ENCODE peak calls at places on chromosomes 5 and 9, in seven cellular contexts. E, L, C, N, U, V and Z are unnamed samples.

GRCh38 chr9:117516676-117517632 is 102.1 kb upstream of the ASTN2 start:
- DNase-seq in E (no peak), L (peak), C (no peak), N (no peak), U (no peak), V (peak), Z (no peak)

GRCh38 chr9:95084254-95084934 is 233.1 kb downstream of the FANCC start:
- DNase-seq in E (no peak), L (no peak), C (peak), N (no peak), U (no peak), V (no peak), Z (no peak)

GRCh38 chr5:150560401-150561191 is 52.7 kb downstream of the NDST1 start:
- DNase-seq in E (peak), L (peak), C (peak), N (peak), U (peak), V (peak), Z (peak)

GRCh38 chr9:111294691-111295451 is 35.2 kb downstream of the OR2K2 start:
- DNase-seq in E (no peak), L (no peak), C (no peak), N (no peak), U (no peak), V (no peak), Z (no peak)

GRCh38 chr9:26210338-26210851 is 532.2 kb upstream of the TUSC1 start:
- DNase-seq in E (no peak), L (no peak), C (no peak), N (no peak), U (peak), V (no peak), Z (peak)

GRCh38 chr9:137064027-137064879 is 6.1 kb downstream of the SAPCD2 start:
- DNase-seq in E (no peak), L (peak), C (no peak), N (peak), U (no peak), V (no peak), Z (peak)

GRCh38 chr9:5971740-5972139 is 43.7 kb downstream of the RANBP6 start:
- DNase-seq in E (no peak), L (no peak), C (no peak), N (no peak), U (peak), V (no peak), Z (peak)

GRCh38 chr9:19087601-19088000 is 15.1 kb downstream of the HAUS6 start:
- DNase-seq in E (no peak), L (no peak), C (no peak), N (peak), U (peak), V (no peak), Z (no peak)

GRCh38 chr5:164335837-164336236 is 830.4 kb downstream of the MAT2B start:
- DNase-seq in E (no peak), L (no peak), C (no peak), N (no peak), U (peak), V (no peak), Z (no peak)

GRCh38 chr9:42388846-42389245 is 205.4 kb downstream of the SPATA31A6 start:
- DNase-seq in E (no peak), L (no peak), C (no peak), N (no peak), U (no peak), V (no peak), Z (no peak)

GRCh38 chr9:120941046-120941770 is 14.6 kb upstream of the TRAF1 start:
- DNase-seq in E (no peak), L (no peak), C (no peak), N (no peak), U (peak), V (no peak), Z (peak)

GRCh38 chr5:155996123-155996522 is 330.8 kb upstream of the SGCD start:
- DNase-seq in E (no peak), L (no peak), C (no peak), N (no peak), U (no peak), V (no peak), Z (no peak)

GRCh38 chr9:34457266-34458012 is 931 bp downstream of the FAM219A start:
- DNase-seq in E (no peak), L (peak), C (peak), N (peak), U (peak), V (peak), Z (peak)

GRCh38 chr5:131532016-131532640 is 102.9 kb downstream of the RAPGEF6 start:
- DNase-seq in E (no peak), L (no peak), C (no peak), N (no peak), U (no peak), V (no peak), Z (no peak)

GRCh38 chr5:1764606-1764960 is 35.1 kb downstream of the MRPL36 start:
- DNase-seq in E (no peak), L (no peak), C (peak), N (no peak), U (no peak), V (no peak), Z (no peak)

GRCh38 chr9:133950206-133950915 is 41.8 kb downstream of the VAV2 start:
- DNase-seq in E (no peak), L (no peak), C (no peak), N (no peak), U (peak), V (no peak), Z (no peak)

GRCh38 chr5:173866249-173867172 is 21.6 kb upstream of the CPEB4 start:
- DNase-seq in E (no peak), L (no peak), C (no peak), N (no peak), U (no peak), V (no peak), Z (no peak)

GRCh38 chr9:470795-471194 is 256.1 kb downstream of the DOCK8 start:
- DNase-seq in E (no peak), L (no peak), C (no peak), N (no peak), U (no peak), V (no peak), Z (no peak)

GRCh38 chr5:118253401-118254061 is 734.8 kb downstream of the DTWD2 start:
- DNase-seq in E (no peak), L (no peak), C (no peak), N (no peak), U (no peak), V (peak), Z (no peak)

GRCh38 chr5:150082364-150082763 is 4.0 kb downstream of the CSF1R start:
- DNase-seq in E (no peak), L (peak), C (no peak), N (no peak), U (no peak), V (no peak), Z (no peak)

GRCh38 chr5:174617910-174618309 is 106.5 kb upstream of the MSX2 start:
- DNase-seq in E (no peak), L (no peak), C (no peak), N (no peak), U (no peak), V (no peak), Z (no peak)

GRCh38 chr9:87515086-87515485 is 17.4 kb downstream of the DAPK1 start:
- DNase-seq in E (no peak), L (no peak), C (no peak), N (no peak), U (no peak), V (no peak), Z (no peak)

GRCh38 chr5:62208218-62208852 is 97.7 kb upstream of the KIF2A start:
- DNase-seq in E (no peak), L (no peak), C (no peak), N (no peak), U (no peak), V (no peak), Z (no peak)

GRCh38 chr5:142016576-142016975 is 3.7 kb upstream of the GNPDA1 start:
- DNase-seq in E (no peak), L (no peak), C (no peak), N (no peak), U (no peak), V (no peak), Z (no peak)

GRCh38 chr5:88732862-88733261 is 150.1 kb downstream of the MEF2C start:
- DNase-seq in E (no peak), L (no peak), C (no peak), N (no peak), U (no peak), V (no peak), Z (no peak)

GRCh38 chr5:147084702-147085101 is 150.1 kb upstream of the STK32A start:
- DNase-seq in E (no peak), L (peak), C (no peak), N (no peak), U (no peak), V (no peak), Z (no peak)

GRCh38 chr5:98349251-98349989 is 424.0 kb upstream of the RGMB start:
- DNase-seq in E (no peak), L (no peak), C (no peak), N (no peak), U (peak), V (no peak), Z (peak)

GRCh38 chr5:174134545-174134944 is 89.0 kb downstream of the NSG2 start:
- DNase-seq in E (no peak), L (no peak), C (no peak), N (no peak), U (no peak), V (no peak), Z (no peak)

GRCh38 chr9:14760060-14760459 is 37.5 kb upstream of the CER1 start:
- DNase-seq in E (no peak), L (no peak), C (no peak), N (no peak), U (no peak), V (no peak), Z (no peak)

GRCh38 chr9:131799177-131799823 is 59.4 kb upstream of the RAPGEF1 start:
- DNase-seq in E (peak), L (peak), C (no peak), N (peak), U (peak), V (peak), Z (peak)

GRCh38 chr5:159393854-159394274 is 63.6 kb upstream of the IL12B start:
- DNase-seq in E (no peak), L (no peak), C (no peak), N (no peak), U (no peak), V (no peak), Z (no peak)

GRCh38 chr5:153515269-153515668 is 24.8 kb downstream of the GRIA1 start:
- DNase-seq in E (no peak), L (no peak), C (no peak), N (no peak), U (peak), V (no peak), Z (no peak)

GRCh38 chr5:81234299-81234698 is 1.2 kb downstream of the CKMT2 start:
- DNase-seq in E (no peak), L (no peak), C (no peak), N (no peak), U (no peak), V (no peak), Z (no peak)
- TF ChIP-seq POLR2A in E (no peak), L (no peak), C (no peak), N (no peak), U (no peak), V (no peak), Z (no peak)

GRCh38 chr5:100860407-100860806 is 42.7 kb downstream of the ST8SIA4 start:
- DNase-seq in E (no peak), L (no peak), C (no peak), N (no peak), U (no peak), V (no peak), Z (no peak)

GRCh38 chr5:100863736-100864135 is 39.3 kb downstream of the ST8SIA4 start:
- DNase-seq in E (no peak), L (no peak), C (no peak), N (no peak), U (no peak), V (no peak), Z (no peak)

GRCh38 chr5:100858987-100859545 is 44.0 kb downstream of the ST8SIA4 start:
- DNase-seq in E (no peak), L (no peak), C (no peak), N (no peak), U (no peak), V (no peak), Z (no peak)

GRCh38 chr5:100864931-100865330 is 38.2 kb downstream of the ST8SIA4 start:
- DNase-seq in E (no peak), L (no peak), C (no peak), N (no peak), U (no peak), V (no peak), Z (no peak)

GRCh38 chr5:100861148-100861547 is 41.9 kb downstream of the ST8SIA4 start:
- DNase-seq in E (no peak), L (no peak), C (no peak), N (no peak), U (no peak), V (no peak), Z (no peak)
- TF ChIP-seq POLR2A in E (no peak), L (no peak), C (no peak), N (no peak), U (no peak), V (no peak), Z (no peak)

GRCh38 chr5:179833709-179834070 is 13.0 kb downstream of the SQSTM1 start:
- DNase-seq in E (no peak), L (no peak), C (no peak), N (no peak), U (no peak), V (no peak), Z (no peak)

GRCh38 chr5:179833056-179833708 is 12.5 kb downstream of the SQSTM1 start:
- DNase-seq in E (no peak), L (no peak), C (no peak), N (no peak), U (no peak), V (no peak), Z (no peak)

GRCh38 chr5:179834120-179834519 is 13.4 kb downstream of the SQSTM1 start:
- DNase-seq in E (no peak), L (no peak), C (no peak), N (no peak), U (no peak), V (no peak), Z (no peak)

GRCh38 chr5:179829732-179830435 is 9.2 kb downstream of the SQSTM1 start:
- DNase-seq in E (no peak), L (no peak), C (no peak), N (no peak), U (no peak), V (no peak), Z (no peak)

GRCh38 chr5:179832039-179832745 is 11.5 kb downstream of the SQSTM1 start:
- DNase-seq in E (no peak), L (no peak), C (no peak), N (no peak), U (no peak), V (no peak), Z (no peak)
- TF ChIP-seq POLR2A in E (peak), L (no peak), C (no peak), N (no peak), U (no peak), V (no peak), Z (no peak)

DNA sequence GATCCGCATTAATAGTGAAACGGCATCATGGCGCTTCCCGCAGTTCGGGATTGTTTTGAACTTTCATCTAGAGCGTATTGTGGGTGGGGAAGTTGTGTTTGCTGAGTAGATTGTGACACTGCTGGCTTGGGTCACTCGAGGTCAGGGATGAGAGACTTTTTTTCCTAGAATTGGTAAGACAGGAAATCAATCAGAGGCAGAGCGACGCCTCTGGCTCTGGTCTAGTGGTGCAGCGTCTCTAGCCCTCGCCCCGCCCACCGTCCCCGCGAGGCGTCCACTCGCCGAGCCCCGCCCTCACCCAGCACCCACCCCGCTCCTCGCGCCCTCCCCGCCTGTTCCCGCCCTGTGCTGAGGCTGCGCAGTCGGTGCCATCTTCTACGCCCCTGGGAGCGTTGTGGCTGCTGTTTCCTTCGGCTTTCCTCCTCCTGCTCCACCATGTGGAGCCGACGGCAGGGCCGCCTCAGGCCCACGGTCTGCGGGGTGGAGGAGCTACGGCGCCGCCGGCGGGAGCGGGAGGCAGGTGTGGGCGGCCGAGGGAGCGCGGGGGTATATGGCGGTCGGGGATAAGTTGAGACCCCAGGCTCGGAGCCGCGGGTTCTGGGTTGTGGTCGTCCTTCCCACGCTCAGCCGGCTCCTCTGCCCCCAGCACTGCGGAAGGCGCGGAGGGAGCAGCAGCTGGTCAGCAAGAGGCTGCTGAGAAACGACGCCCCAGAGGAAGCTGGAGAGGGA is at the start of gene TMCO6:
- DNase-seq in E (peak), L (peak), C (peak), N (peak), U (peak), V (peak), Z (peak)
- TF ChIP-seq POLR2A in E (peak), L (no peak), C (no peak), N (no peak), U (no peak), V (peak), Z (peak)

GRCh38 chr5:106093149-106093548 is 1577.6 kb downstream of the EFNA5 start:
- DNase-seq in E (no peak), L (no peak), C (no peak), N (no peak), U (no peak), V (no peak), Z (no peak)

GRCh38 chr5:106097308-106097707 is 1573.4 kb downstream of the EFNA5 start:
- DNase-seq in E (no peak), L (no peak), C (no peak), N (no peak), U (peak), V (no peak), Z (no peak)

GRCh38 chr5:106094836-106095235 is 1575.9 kb downstream of the EFNA5 start:
- DNase-seq in E (no peak), L (no peak), C (no peak), N (no peak), U (peak), V (no peak), Z (no peak)

GRCh38 chr5:106092455-106092854 is 1578.3 kb downstream of the EFNA5 start:
- DNase-seq in E (no peak), L (no peak), C (no peak), N (no peak), U (no peak), V (no peak), Z (no peak)

GRCh38 chr5:106094128-106094726 is 1576.5 kb downstream of the EFNA5 start:
- DNase-seq in E (no peak), L (no peak), C (peak), N (no peak), U (peak), V (peak), Z (peak)
- TF ChIP-seq POLR2A in E (no peak), L (no peak), C (no peak), N (no peak), U (no peak), V (no peak), Z (no peak)

GRCh38 chr9:75269202-75269601 is 180.9 kb downstream of the OSTF1 start:
- DNase-seq in E (no peak), L (no peak), C (no peak), N (no peak), U (no peak), V (no peak), Z (no peak)
- TF ChIP-seq POLR2A in E (no peak), L (no peak), C (no peak), N (no peak), U (no peak), V (no peak), Z (no peak)

GRCh38 chr9:108884701-108885100 is 22.6 kb downstream of the ACTL7A start:
- DNase-seq in E (no peak), L (no peak), C (no peak), N (no peak), U (no peak), V (no peak), Z (no peak)

GRCh38 chr9:108889649-108890067 is 27.6 kb downstream of the ACTL7A start:
- DNase-seq in E (no peak), L (no peak), C (no peak), N (no peak), U (peak), V (no peak), Z (peak)

GRCh38 chr9:108882052-108882888 is 20.2 kb downstream of the ACTL7A start:
- DNase-seq in E (no peak), L (no peak), C (no peak), N (no peak), U (no peak), V (no peak), Z (no peak)

GRCh38 chr9:108883085-108883484 is 21.0 kb downstream of the ACTL7A start:
- DNase-seq in E (no peak), L (no peak), C (no peak), N (no peak), U (no peak), V (no peak), Z (no peak)

GRCh38 chr9:108885643-108886348 is 23.7 kb downstream of the ACTL7A start:
- DNase-seq in E (peak), L (no peak), C (no peak), N (peak), U (peak), V (no peak), Z (peak)
- TF ChIP-seq POLR2A in E (no peak), L (no peak), C (no peak), N (no peak), U (no peak), V (no peak), Z (no peak)